ENCODE peak calls at places on chromosomes 3 and 15, in four cellular contexts. E is endodermal cell, H is MM.1S, Y is ascending aorta. F is an unnamed sample.

GRCh38 chr3:12371525-12372140 is 82.8 kb downstream of the PPARG start:
- DNase-seq in E (no peak), H (no peak), Y (no peak), F (no peak)

GRCh38 chr3:23985752-23986544 is 40.9 kb downstream of the NR1D2 start:
- DNase-seq in E (no peak), H (no peak), Y (no peak), F (no peak)

GRCh38 chr3:156150434-156151066 is 30.2 kb downstream of the KCNAB1 start:
- DNase-seq in E (peak; percentile 76), H (peak; percentile 79), Y (no peak), F (peak; percentile 12)

GRCh38 chr3:190435618-190436017 is 14.1 kb downstream of the TMEM207 start:
- DNase-seq in E (no peak), H (no peak), Y (no peak), F (no peak)

GRCh38 chr15:82646250-82647044 is 716 bp downstream of the CPEB1 start:
- DNase-seq in E (peak; percentile 84), H (no peak), Y (no peak), F (no peak)

GRCh38 chr15:100111103-100112060 is 230.4 kb downstream of the ADAMTS17 start:
- DNase-seq in E (no peak), H (no peak), Y (peak; percentile 79), F (no peak)

GRCh38 chr3:131702156-131702555 is 199.4 kb upstream of the MRPL3 start:
- DNase-seq in E (no peak), H (no peak), Y (no peak), F (no peak)

GRCh38 chr3:34106879-34107278 is 308.4 kb downstream of the PDCD6IP start:
- DNase-seq in E (peak; percentile 90), H (peak; percentile 28), Y (no peak), F (peak; percentile 33)

GRCh38 chr15:73380661-73381060 is 11.9 kb upstream of the HCN4 start:
- DNase-seq in E (no peak), H (no peak), Y (no peak), F (no peak)

GRCh38 chr15:69787791-69788190 is 309.9 kb downstream of the TLE3 start:
- DNase-seq in E (no peak), H (no peak), Y (no peak), F (no peak)

GRCh38 chr3:10017636-10018292 is 8.5 kb upstream of the FANCD2 start:
- DNase-seq in E (no peak), H (no peak), Y (no peak), F (no peak)

GRCh38 chr3:132232231-132232792 is 84.9 kb upstream of the ACP3 start:
- DNase-seq in E (no peak), H (no peak), Y (no peak), F (no peak)

GRCh38 chr3:46865034-46865507 is 1.8 kb upstream of the MYL3 start:
- DNase-seq in E (peak; percentile 17), H (no peak), Y (no peak), F (no peak)

GRCh38 chr15:78524230-78524629 is 16.0 kb upstream of the PSMA4 start:
- DNase-seq in E (no peak), H (no peak), Y (no peak), F (no peak)

GRCh38 chr15:82093774-82094211 is 48.0 kb upstream of the MEX3B start:
- DNase-seq in E (no peak), H (no peak), Y (no peak), F (no peak)

GRCh38 chr3:154775821-154776548 is 304.1 kb upstream of the MME start:
- DNase-seq in E (peak; percentile 63), H (no peak), Y (no peak), F (no peak)

GRCh38 chr3:138314751-138315150 is 14.9 kb downstream of the NME9 start:
- DNase-seq in E (no peak), H (no peak), Y (no peak), F (no peak)

GRCh38 chr3:13041113-13041776 is 32.0 kb downstream of the IQSEC1 start:
- DNase-seq in E (no peak), H (no peak), Y (no peak), F (no peak)

GRCh38 chr3:113354307-113354706 is 87.0 kb downstream of the CFAP44 start:
- DNase-seq in E (no peak), H (no peak), Y (no peak), F (no peak)

GRCh38 chr3:139764936-139765335 is 87.2 kb upstream of the NMNAT3 start:
- DNase-seq in E (no peak), H (no peak), Y (no peak), F (no peak)

GRCh38 chr3:127746400-127747057 is 73.8 kb downstream of the ABTB1 start:
- DNase-seq in E (no peak), H (no peak), Y (no peak), F (no peak)

GRCh38 chr15:81270781-81271491 is 53.0 kb downstream of the STARD5 start:
- DNase-seq in E (no peak), H (no peak), Y (no peak), F (no peak)

GRCh38 chr3:187782008-187782407 is 36.7 kb upstream of the BCL6 start:
- DNase-seq in E (no peak), H (no peak), Y (no peak), F (no peak)

GRCh38 chr15:78917888-78918287 is 27.0 kb downstream of the CTSH start:
- DNase-seq in E (no peak), H (no peak), Y (no peak), F (no peak)

GRCh38 chr3:27681249-27681748 is 40.8 kb downstream of the EOMES start:
- DNase-seq in E (peak; percentile 59), H (peak; percentile 71), Y (no peak), F (peak; percentile 8)

GRCh38 chr15:31338879-31339557 is 12.4 kb downstream of the KLF13 start:
- DNase-seq in E (no peak), H (no peak), Y (no peak), F (no peak)

GRCh38 chr3:24505678-24506560 is 11.3 kb upstream of the THRB start:
- DNase-seq in E (no peak), H (no peak), Y (no peak), F (no peak)

GRCh38 chr15:29674661-29675533 is 147.4 kb downstream of the TJP1 start:
- DNase-seq in E (peak; percentile 97), H (no peak), Y (no peak), F (no peak)

GRCh38 chr3:122021811-122022401 is at the start of gene ILDR1:
- DNase-seq in E (peak; percentile 81), H (peak; percentile 80), Y (no peak), F (no peak)

GRCh38 chr3:148938306-148938705 is 53.0 kb upstream of the GYG1 start:
- DNase-seq in E (no peak), H (no peak), Y (no peak), F (no peak)

GRCh38 chr3:123081718-123082369 is 15.0 kb downstream of the PDIA5 start:
- DNase-seq in E (peak; percentile 61), H (no peak), Y (no peak), F (no peak)

DNA sequence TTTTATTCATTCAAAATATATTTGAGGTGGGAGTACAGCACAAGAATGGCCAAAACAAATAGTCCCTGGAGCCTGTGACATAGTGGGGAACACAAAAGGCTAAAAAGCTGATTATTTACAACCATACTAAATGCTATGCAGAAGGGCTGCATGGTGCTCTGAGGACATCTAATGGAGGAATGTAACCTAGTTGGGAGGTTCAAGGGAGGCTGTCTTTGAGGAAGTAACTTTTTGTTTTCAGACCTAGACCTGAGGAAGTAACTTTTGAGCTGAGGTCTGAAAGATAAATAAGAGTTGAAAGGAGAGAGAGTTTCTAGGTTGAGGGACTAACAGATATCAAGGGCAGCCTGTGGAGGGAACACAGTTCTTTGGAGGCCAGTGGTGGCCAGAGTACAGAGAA is 34.8 kb upstream of the RASA2 start:
- DNase-seq in E (peak; percentile 68), H (peak; percentile 75), Y (no peak), F (peak; percentile 75)
- TF ChIP-seq CTCF in E (peak; percentile 81), H (peak; percentile 72), Y (peak; percentile 86), F (peak; percentile 78)

GRCh38 chr3:136955813-136956212 is 2.0 kb upstream of the IL20RB start:
- DNase-seq in E (no peak), H (no peak), Y (no peak), F (no peak)

GRCh38 chr3:136958931-136959330 is 1.1 kb downstream of the IL20RB start:
- DNase-seq in E (no peak), H (no peak), Y (no peak), F (no peak)

GRCh38 chr3:136959599-136959998 is 1.8 kb downstream of the IL20RB start:
- DNase-seq in E (no peak), H (no peak), Y (no peak), F (no peak)

GRCh38 chr3:136956994-136957393 is 789 bp upstream of the IL20RB start:
- DNase-seq in E (no peak), H (no peak), Y (no peak), F (no peak)

GRCh38 chr3:136957751-136958288 is at the start of gene IL20RB:
- DNase-seq in E (peak; percentile 54), H (no peak), Y (no peak), F (no peak)
- H3K4me3 ChIP-seq in E (no peak within 1 kb of the TSS), H (no peak within 1 kb of the TSS), Y (no peak within 1 kb of the TSS), F (no peak within 1 kb of the TSS)

GRCh38 chr15:67903708-67904107 is 63.9 kb upstream of the RNU6-1 start:
- DNase-seq in E (no peak), H (no peak), Y (no peak), F (no peak)
- TF ChIP-seq CTCF in E (no peak), H (no peak), Y (no peak), F (no peak)

GRCh38 chr3:54600441-54601204 is 327.2 kb downstream of the LRTM1 start:
- DNase-seq in E (peak; percentile 53), H (no peak), Y (no peak), F (no peak)

GRCh38 chr3:54604495-54604894 is 323.4 kb downstream of the LRTM1 start:
- DNase-seq in E (no peak), H (no peak), Y (no peak), F (no peak)

GRCh38 chr3:54596087-54596486 is 331.8 kb downstream of the LRTM1 start:
- DNase-seq in E (no peak), H (no peak), Y (no peak), F (no peak)

GRCh38 chr3:54599741-54600140 is 328.1 kb downstream of the LRTM1 start:
- DNase-seq in E (no peak), H (no peak), Y (no peak), F (no peak)
- H3K4me3 ChIP-seq in E (no peak overlapping the region), H (no peak overlapping the region), Y (peak overlapping the region; percentile 31), F (no peak overlapping the region)

GRCh38 chr3:81173514-81173913 is 587.9 kb downstream of the GBE1 start:
- DNase-seq in E (no peak), H (no peak), Y (no peak), F (no peak)
- TF ChIP-seq CTCF in E (peak; percentile 77), H (peak; percentile 19), Y (no peak), F (peak; percentile 8)

GRCh38 chr3:192883512-192883911 is 34.1 kb downstream of the MB21D2 start:
- DNase-seq in E (no peak), H (no peak), Y (no peak), F (no peak)

GRCh38 chr3:192878374-192878773 is 39.3 kb downstream of the MB21D2 start:
- DNase-seq in E (no peak), H (no peak), Y (no peak), F (no peak)

GRCh38 chr3:192881159-192881786 is 36.4 kb downstream of the MB21D2 start:
- DNase-seq in E (no peak), H (no peak), Y (no peak), F (no peak)

GRCh38 chr3:192875971-192876565 is 41.6 kb downstream of the MB21D2 start:
- DNase-seq in E (no peak), H (no peak), Y (no peak), F (no peak)

GRCh38 chr3:192879346-192880031 is 38.2 kb downstream of the MB21D2 start:
- DNase-seq in E (peak; percentile 87), H (no peak), Y (no peak), F (no peak)
- H3K4me3 ChIP-seq in E (no peak overlapping the region), H (no peak overlapping the region), Y (no peak overlapping the region), F (no peak overlapping the region)

F was measured in GM12864.